ENCODE peak calls at places on chromosomes 16 and 17, in ten cellular contexts. V is endodermal cell, J is epithelial cell of proximal tubule, D is lower leg skin, F is type B pancreatic cell, Y is PC-3, U is osteocyte, G is upper lobe of right lung, P is uterus, K is PC-9. C is an unnamed sample.

GRCh38 chr16:4792951-4793513 is 2.1 kb upstream of the SMIM22 start:
- DNase-seq in V (no peak), J (no peak), D (no peak), F (no peak), Y (no peak), U (no peak), G (no peak), P (no peak), K (no peak), C (no peak)

GRCh38 chr17:66829386-66829864 is 5.5 kb upstream of the CACNG5 start:
- DNase-seq in V (peak), J (peak), D (peak), F (no peak), Y (peak), U (no peak), G (no peak), P (peak), K (no peak), C (no peak)

GRCh38 chr17:63039899-63040602 is 74.0 kb downstream of the TANC2 start:
- DNase-seq in V (no peak), J (no peak), D (no peak), F (no peak), Y (peak), U (no peak), G (no peak), P (no peak), K (no peak), C (no peak)

GRCh38 chr17:4118095-4118743 is 24.6 kb downstream of the ZZEF1 start:
- DNase-seq in V (no peak), J (no peak), D (no peak), F (no peak), Y (no peak), U (no peak), G (no peak), P (no peak), K (peak), C (no peak)

GRCh38 chr17:72660274-72661092 is 432.0 kb downstream of the SLC39A11 start:
- DNase-seq in V (peak), J (no peak), D (no peak), F (no peak), Y (no peak), U (no peak), G (no peak), P (no peak), K (no peak), C (no peak)

GRCh38 chr16:50940275-50940854 is 198.5 kb downstream of the CYLD start:
- DNase-seq in V (peak), J (no peak), D (peak), F (no peak), Y (no peak), U (no peak), G (no peak), P (no peak), K (no peak), C (no peak)

GRCh38 chr17:66737524-66737923 is 97.4 kb upstream of the CACNG5 start:
- DNase-seq in V (peak), J (no peak), D (no peak), F (no peak), Y (no peak), U (no peak), G (no peak), P (peak), K (no peak), C (no peak)

GRCh38 chr16:11625769-11626168 is 39.0 kb upstream of the LITAF start:
- DNase-seq in V (no peak), J (no peak), D (no peak), F (no peak), Y (no peak), U (no peak), G (no peak), P (no peak), K (no peak), C (no peak)

GRCh38 chr17:17782425-17783120 is 54.2 kb downstream of the SREBF1 start:
- DNase-seq in V (peak), J (no peak), D (no peak), F (no peak), Y (peak), U (no peak), G (no peak), P (peak), K (no peak), C (no peak)

GRCh38 chr17:78414178-78415162 is 36.0 kb downstream of the PGS1 start:
- DNase-seq in V (no peak), J (no peak), D (no peak), F (no peak), Y (no peak), U (no peak), G (no peak), P (no peak), K (no peak), C (no peak)

GRCh38 chr17:78239489-78239931 is 8.1 kb downstream of the TMEM235 start:
- DNase-seq in V (peak), J (no peak), D (no peak), F (no peak), Y (no peak), U (no peak), G (no peak), P (no peak), K (no peak), C (no peak)

GRCh38 chr16:14202697-14203096 is 131.6 kb downstream of the MRTFB start:
- DNase-seq in V (no peak), J (no peak), D (no peak), F (no peak), Y (peak), U (no peak), G (no peak), P (no peak), K (no peak), C (no peak)

GRCh38 chr16:85183564-85183963 is 71.3 kb upstream of the CIBAR2 start:
- DNase-seq in V (no peak), J (no peak), D (no peak), F (no peak), Y (no peak), U (no peak), G (no peak), P (no peak), K (no peak), C (no peak)

DNA sequence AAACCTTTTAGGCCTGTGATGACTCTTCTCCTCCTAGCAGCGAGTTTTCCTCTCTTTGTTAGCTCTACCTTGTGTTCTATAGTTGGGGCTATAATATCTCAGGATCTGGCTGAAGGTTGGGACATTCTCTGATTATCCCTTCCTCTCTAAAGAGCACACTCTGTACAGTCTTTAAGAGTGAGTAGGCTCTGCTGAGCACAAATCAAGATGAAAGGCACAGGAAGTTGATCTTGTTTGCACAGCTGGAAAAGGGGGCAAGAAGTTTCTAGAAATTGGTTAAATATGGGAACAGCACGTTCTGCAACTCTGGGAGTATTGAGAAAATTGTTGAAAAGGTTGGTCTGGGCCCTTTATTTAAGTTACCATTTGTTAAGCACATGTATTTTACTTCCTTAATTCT is 240.9 kb downstream of the CDH11 start:
- DNase-seq in V (no peak), J (no peak), D (no peak), F (no peak), Y (no peak), U (no peak), G (no peak), P (no peak), K (no peak), C (no peak)
- TF ChIP-seq CTCF in V (no peak), J (no peak), D (no peak), F (no peak), Y (no peak), U (no peak), G (no peak), P (no peak), K (no peak), C (no peak)

GRCh38 chr17:33521784-33522183 is 228.7 kb upstream of the ASIC2 start:
- DNase-seq in V (peak), J (no peak), D (no peak), F (no peak), Y (peak), U (no peak), G (no peak), P (no peak), K (no peak), C (no peak)

GRCh38 chr17:33519692-33520091 is 226.6 kb upstream of the ASIC2 start:
- DNase-seq in V (no peak), J (peak), D (no peak), F (no peak), Y (no peak), U (no peak), G (no peak), P (peak), K (no peak), C (no peak)

GRCh38 chr17:33523577-33523981 is 230.5 kb upstream of the ASIC2 start:
- DNase-seq in V (no peak), J (peak), D (peak), F (no peak), Y (no peak), U (no peak), G (no peak), P (peak), K (no peak), C (no peak)

GRCh38 chr17:33520404-33521032 is 227.4 kb upstream of the ASIC2 start:
- DNase-seq in V (peak), J (no peak), D (no peak), F (peak), Y (peak), U (no peak), G (no peak), P (peak), K (no peak), C (no peak)

DNA sequence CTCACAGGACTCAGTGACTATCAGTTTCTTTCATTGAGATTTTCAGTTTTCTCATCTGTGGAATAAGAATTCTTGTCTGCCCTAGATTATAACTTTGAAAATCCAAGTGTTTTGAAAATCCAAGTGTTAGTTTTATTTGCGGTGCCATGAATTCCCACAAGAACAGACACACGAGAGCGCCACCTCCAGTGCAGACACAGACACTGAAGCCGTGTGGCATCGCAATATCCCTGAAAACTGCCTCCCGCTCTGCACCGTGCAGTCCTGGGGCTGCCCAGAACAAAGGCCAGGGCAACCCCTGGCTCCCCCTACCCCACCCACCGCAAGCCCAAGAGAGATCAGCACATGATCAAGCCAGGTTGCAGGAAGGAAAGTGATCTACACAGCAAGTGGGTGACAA is 229.5 kb upstream of the ASIC2 start:
- DNase-seq in V (peak), J (no peak), D (no peak), F (no peak), Y (no peak), U (no peak), G (no peak), P (no peak), K (no peak), C (no peak)
- TF ChIP-seq CTCF in V (peak), J (peak), D (no peak), F (no peak), Y (no peak), U (no peak), G (no peak), P (no peak), K (no peak), C (peak)

GRCh38 chr17:48754500-48755261 is 26.1 kb upstream of the HOXB13 start:
- DNase-seq in V (peak), J (no peak), D (no peak), F (no peak), Y (no peak), U (no peak), G (no peak), P (no peak), K (no peak), C (no peak)

GRCh38 chr17:48755346-48755745 is 26.8 kb upstream of the HOXB13 start:
- DNase-seq in V (no peak), J (no peak), D (no peak), F (no peak), Y (peak), U (no peak), G (no peak), P (no peak), K (no peak), C (no peak)

GRCh38 chr17:48752399-48753288 is 24.1 kb upstream of the HOXB13 start:
- DNase-seq in V (peak), J (no peak), D (no peak), F (no peak), Y (no peak), U (no peak), G (peak), P (no peak), K (no peak), C (no peak)

GRCh38 chr17:48751733-48752398 is 23.3 kb upstream of the HOXB13 start:
- DNase-seq in V (no peak), J (no peak), D (no peak), F (no peak), Y (no peak), U (no peak), G (peak), P (no peak), K (no peak), C (no peak)

GRCh38 chr17:48753794-48754499 is 25.4 kb upstream of the HOXB13 start:
- DNase-seq in V (no peak), J (peak), D (no peak), F (no peak), Y (peak), U (no peak), G (no peak), P (no peak), K (no peak), C (no peak)
- TF ChIP-seq CTCF in V (no peak), J (no peak), D (no peak), F (no peak), Y (no peak), U (no peak), G (no peak), P (no peak), K (no peak), C (no peak)

DNA sequence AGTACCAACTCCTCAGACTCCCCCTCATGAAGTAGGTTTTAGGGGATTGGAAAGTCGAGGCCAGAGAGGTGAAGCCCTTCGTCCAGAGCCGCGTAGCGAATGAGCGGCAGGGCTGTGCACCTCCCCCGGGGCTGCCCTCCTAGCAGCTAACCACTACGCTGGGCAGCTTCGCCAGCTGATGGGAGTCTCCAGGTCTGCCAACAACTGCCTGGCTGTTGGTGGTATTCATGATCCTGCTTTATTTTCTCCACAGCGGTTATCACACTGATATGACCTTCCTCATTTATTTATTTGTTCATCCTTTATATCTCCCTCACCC is 773 bp upstream of the NETO2 start:
- DNase-seq in V (no peak), J (no peak), D (no peak), F (no peak), Y (no peak), U (no peak), G (no peak), P (no peak), K (no peak), C (no peak)
- TF ChIP-seq CTCF in V (no peak), J (no peak), D (no peak), F (peak), Y (no peak), U (no peak), G (no peak), P (no peak), K (no peak), C (no peak)

GRCh38 chr17:28368915-28369683 is 1.0 kb downstream of the VTN start:
- DNase-seq in V (no peak), J (no peak), D (no peak), F (no peak), Y (no peak), U (no peak), G (peak), P (no peak), K (no peak), C (no peak)

GRCh38 chr17:28369684-28370034 is 448 bp downstream of the VTN start:
- DNase-seq in V (no peak), J (no peak), D (no peak), F (no peak), Y (no peak), U (no peak), G (peak), P (no peak), K (no peak), C (no peak)

GRCh38 chr17:28370744-28371103 is 617 bp upstream of the VTN start:
- DNase-seq in V (no peak), J (no peak), D (no peak), F (no peak), Y (no peak), U (no peak), G (no peak), P (no peak), K (no peak), C (no peak)

GRCh38 chr17:28371245-28372202 is at the start of gene SARM1:
- DNase-seq in V (peak), J (no peak), D (peak), F (peak), Y (no peak), U (peak), G (peak), P (peak), K (no peak), C (peak)

GRCh38 chr17:28370035-28370743 is at the start of gene VTN:
- DNase-seq in V (peak), J (no peak), D (no peak), F (no peak), Y (no peak), U (no peak), G (peak), P (peak), K (peak), C (peak)
- TF ChIP-seq CTCF in V (peak), J (no peak), D (no peak), F (no peak), Y (no peak), U (no peak), G (no peak), P (no peak), K (no peak), C (no peak)

GRCh38 chr17:6713130-6713917 is at the start of gene SLC13A5:
- DNase-seq in V (peak), J (no peak), D (peak), F (no peak), Y (no peak), U (peak), G (no peak), P (no peak), K (no peak), C (no peak)
- TF ChIP-seq CTCF in V (peak), J (no peak), D (no peak), F (peak), Y (no peak), U (peak), G (peak), P (peak), K (no peak), C (no peak)

GRCh38 chr17:8151120-8151640 is 1.0 kb downstream of the PER1 start:
- DNase-seq in V (peak), J (no peak), D (peak), F (no peak), Y (peak), U (peak), G (peak), P (peak), K (no peak), C (peak)
- TF ChIP-seq CTCF in V (no peak), J (no peak), D (no peak), F (no peak), Y (no peak), U (no peak), G (no peak), P (peak), K (no peak), C (no peak)

GRCh38 chr17:38864636-38865398 is 5.0 kb upstream of the LASP1 start:
- DNase-seq in V (peak), J (no peak), D (no peak), F (no peak), Y (no peak), U (no peak), G (no peak), P (no peak), K (no peak), C (no peak)

GRCh38 chr17:38868968-38869646 is 751 bp upstream of the LASP1 start:
- DNase-seq in V (peak), J (peak), D (peak), F (peak), Y (peak), U (peak), G (peak), P (peak), K (peak), C (peak)

GRCh38 chr17:38869647-38870258 is at the start of gene LASP1:
- DNase-seq in V (peak), J (no peak), D (peak), F (peak), Y (peak), U (peak), G (peak), P (peak), K (peak), C (peak)

GRCh38 chr17:38868095-38868967 is 1.5 kb upstream of the LASP1 start:
- DNase-seq in V (peak), J (no peak), D (peak), F (no peak), Y (no peak), U (no peak), G (no peak), P (peak), K (peak), C (no peak)

GRCh38 chr17:38867179-38867994 is 2.5 kb upstream of the LASP1 start:
- DNase-seq in V (peak), J (no peak), D (peak), F (no peak), Y (peak), U (no peak), G (no peak), P (peak), K (peak), C (no peak)
- TF ChIP-seq CTCF in V (peak), J (peak), D (no peak), F (peak), Y (no peak), U (peak), G (peak), P (peak), K (peak), C (peak)